ENCODE peak calls at places on chromosomes 7 and 10, in ten cellular contexts. L, O, D, R, Y, T, K, S, X and J are unnamed samples.

GRCh38 chr7:132836746-132837145 is 245.1 kb downstream of the CHCHD3 start:
- DNase-seq in L (no peak), O (peak), D (no peak), R (no peak), Y (no peak), T (no peak), K (no peak), S (no peak), X (no peak), J (peak)

GRCh38 chr10:113226404-113226803 is 276.4 kb downstream of the TCF7L2 start:
- DNase-seq in L (no peak), O (no peak), D (no peak), R (peak), Y (no peak), T (no peak), K (no peak), S (no peak), X (no peak), J (no peak)

GRCh38 chr10:99438890-99439289 is 8.5 kb upstream of the GOT1 start:
- DNase-seq in L (no peak), O (no peak), D (no peak), R (no peak), Y (no peak), T (no peak), K (no peak), S (no peak), X (no peak), J (no peak)

GRCh38 chr7:78607099-78607498 is 808.5 kb downstream of the PHTF2 start:
- DNase-seq in L (peak), O (peak), D (no peak), R (no peak), Y (no peak), T (no peak), K (no peak), S (no peak), X (no peak), J (no peak)

GRCh38 chr10:71059943-71060342 is 152.4 kb upstream of the UNC5B start:
- DNase-seq in L (no peak), O (no peak), D (no peak), R (no peak), Y (no peak), T (no peak), K (no peak), S (no peak), X (no peak), J (no peak)

GRCh38 chr10:131436467-131436866 is 124.9 kb upstream of the TCERG1L start:
- DNase-seq in L (no peak), O (no peak), D (no peak), R (no peak), Y (no peak), T (peak), K (no peak), S (no peak), X (no peak), J (no peak)

GRCh38 chr10:128850647-128851046 is 616.4 kb upstream of the MGMT start:
- DNase-seq in L (no peak), O (no peak), D (no peak), R (no peak), Y (no peak), T (no peak), K (no peak), S (no peak), X (no peak), J (no peak)

GRCh38 chr10:48820699-48821098 is 118.9 kb downstream of the LRRC18 start:
- DNase-seq in L (no peak), O (no peak), D (no peak), R (no peak), Y (no peak), T (no peak), K (no peak), S (no peak), X (no peak), J (no peak)

GRCh38 chr10:107653832-107654287 is 489.4 kb upstream of the SORCS1 start:
- DNase-seq in L (peak), O (peak), D (peak), R (no peak), Y (no peak), T (peak), K (no peak), S (no peak), X (no peak), J (peak)

GRCh38 chr7:19089378-19089777 is 28.1 kb downstream of the TWIST1 start:
- DNase-seq in L (no peak), O (no peak), D (no peak), R (no peak), Y (no peak), T (no peak), K (no peak), S (no peak), X (no peak), J (no peak)

GRCh38 chr7:128353610-128354009 is 7.9 kb downstream of the PRRT4 start:
- DNase-seq in L (no peak), O (no peak), D (no peak), R (no peak), Y (no peak), T (no peak), K (no peak), S (no peak), X (no peak), J (no peak)

GRCh38 chr10:510415-510881 is 179.0 kb downstream of the DIP2C start:
- DNase-seq in L (no peak), O (no peak), D (no peak), R (no peak), Y (no peak), T (peak), K (no peak), S (peak), X (no peak), J (no peak)

GRCh38 chr7:47400741-47401206 is 181.1 kb downstream of the TNS3 start:
- DNase-seq in L (no peak), O (no peak), D (no peak), R (no peak), Y (no peak), T (no peak), K (no peak), S (no peak), X (no peak), J (no peak)

GRCh38 chr7:2800220-2800922 is 43.7 kb downstream of the GNA12 start:
- DNase-seq in L (no peak), O (no peak), D (no peak), R (no peak), Y (no peak), T (no peak), K (no peak), S (no peak), X (no peak), J (no peak)

GRCh38 chr7:28973591-28973990 is 15.5 kb upstream of the TRIL start:
- DNase-seq in L (no peak), O (no peak), D (no peak), R (no peak), Y (no peak), T (no peak), K (no peak), S (no peak), X (no peak), J (no peak)

GRCh38 chr10:69348824-69349541 is 67.7 kb downstream of the TACR2 start:
- DNase-seq in L (peak), O (peak), D (no peak), R (no peak), Y (no peak), T (peak), K (peak), S (no peak), X (no peak), J (peak)

GRCh38 chr10:103262229-103262628 is 14.7 kb upstream of the INA start:
- DNase-seq in L (no peak), O (no peak), D (no peak), R (no peak), Y (no peak), T (no peak), K (no peak), S (no peak), X (no peak), J (no peak)

GRCh38 chr10:103923502-103923901 is 5.5 kb upstream of the STN1 start:
- DNase-seq in L (no peak), O (no peak), D (peak), R (no peak), Y (no peak), T (no peak), K (no peak), S (no peak), X (no peak), J (no peak)

GRCh38 chr10:65846949-65847348 is 1078.9 kb upstream of the LRRTM3 start:
- DNase-seq in L (no peak), O (no peak), D (no peak), R (no peak), Y (no peak), T (no peak), K (no peak), S (no peak), X (no peak), J (no peak)

GRCh38 chr10:131186547-131187253 is 124.8 kb downstream of the TCERG1L start:
- DNase-seq in L (no peak), O (no peak), D (no peak), R (no peak), Y (no peak), T (no peak), K (no peak), S (no peak), X (no peak), J (no peak)

GRCh38 chr10:22252801-22253577 is 35.2 kb upstream of the EBLN1 start:
- DNase-seq in L (no peak), O (peak), D (peak), R (peak), Y (no peak), T (peak), K (no peak), S (peak), X (no peak), J (no peak)

GRCh38 chr10:11729790-11730315 is 12.3 kb upstream of the ECHDC3 start:
- DNase-seq in L (no peak), O (no peak), D (no peak), R (no peak), Y (no peak), T (no peak), K (no peak), S (no peak), X (no peak), J (no peak)

GRCh38 chr7:132592947-132593335 is 16.7 kb upstream of the PLXNA4 start:
- DNase-seq in L (no peak), O (no peak), D (no peak), R (no peak), Y (no peak), T (no peak), K (no peak), S (no peak), X (no peak), J (no peak)

GRCh38 chr7:93228302-93228701 is 2.0 kb upstream of the HEPACAM2 start:
- DNase-seq in L (peak), O (peak), D (peak), R (no peak), Y (no peak), T (peak), K (peak), S (no peak), X (no peak), J (peak)